ENCODE peak calls at places on chromosomes 12 and 14, in four cellular contexts. One of them, this sample, is unnamed.

GRCh38 chr12:111757361-111758119 is 9.2 kb upstream of the ALDH2 start:
- DNase-seq in fibroblast of mammary gland: peak; percentile 33
- DNase-seq in BJ: no peak
- DNase-seq in AG04449: no peak
- DNase-seq in this sample: peak; percentile 64

GRCh38 chr12:57237653-57237951 is 8.1 kb downstream of the SHMT2 start:
- DNase-seq in fibroblast of mammary gland: no peak
- DNase-seq in BJ: no peak
- DNase-seq in AG04449: no peak
- DNase-seq in this sample: no peak

GRCh38 chr12:113154351-113154973 is 4.9 kb downstream of the CFAP73 start:
- DNase-seq in fibroblast of mammary gland: peak; percentile 12
- DNase-seq in BJ: no peak
- DNase-seq in AG04449: no peak
- DNase-seq in this sample: no peak

GRCh38 chr12:105331805-105332251 is 1.3 kb downstream of the C12orf75 start:
- DNase-seq in fibroblast of mammary gland: no peak
- DNase-seq in BJ: no peak
- DNase-seq in AG04449: no peak
- DNase-seq in this sample: no peak

GRCh38 chr12:31589582-31589895 is 1.4 kb downstream of the DENND5B start:
- DNase-seq in fibroblast of mammary gland: no peak
- DNase-seq in BJ: no peak
- DNase-seq in AG04449: no peak
- DNase-seq in this sample: no peak

GRCh38 chr12:54509660-54510059 is 12.1 kb downstream of the NCKAP1L start:
- DNase-seq in fibroblast of mammary gland: no peak
- DNase-seq in BJ: no peak
- DNase-seq in AG04449: no peak
- DNase-seq in this sample: no peak

GRCh38 chr12:66087365-66087943 is 43.1 kb downstream of the LLPH start:
- DNase-seq in fibroblast of mammary gland: peak; percentile 80
- DNase-seq in BJ: no peak
- DNase-seq in AG04449: no peak
- DNase-seq in this sample: peak; percentile 67

GRCh38 chr12:113409462-113410124 is 5.9 kb upstream of the SDS start:
- DNase-seq in fibroblast of mammary gland: no peak
- DNase-seq in BJ: no peak
- DNase-seq in AG04449: no peak
- DNase-seq in this sample: no peak

GRCh38 chr12:64142382-64142781 is 79.7 kb downstream of the KICS2 start:
- DNase-seq in fibroblast of mammary gland: no peak
- DNase-seq in BJ: no peak
- DNase-seq in AG04449: no peak
- DNase-seq in this sample: no peak

GRCh38 chr14:68495101-68495637 is 297.7 kb downstream of the ZFP36L1 start:
- DNase-seq in fibroblast of mammary gland: no peak
- DNase-seq in BJ: no peak
- DNase-seq in AG04449: no peak
- DNase-seq in this sample: no peak

GRCh38 chr12:107480836-107481608 is 204.6 kb upstream of the PWP1 start:
- DNase-seq in fibroblast of mammary gland: no peak
- DNase-seq in BJ: no peak
- DNase-seq in AG04449: no peak
- DNase-seq in this sample: no peak

GRCh38 chr14:74804219-74804825 is 41.2 kb downstream of the YLPM1 start:
- DNase-seq in fibroblast of mammary gland: peak; percentile 74
- DNase-seq in BJ: peak; percentile 13
- DNase-seq in AG04449: peak; percentile 9
- DNase-seq in this sample: peak; percentile 68

GRCh38 chr12:122571821-122572220 is 44.8 kb downstream of the KNTC1 start:
- DNase-seq in fibroblast of mammary gland: no peak
- DNase-seq in BJ: no peak
- DNase-seq in AG04449: no peak
- DNase-seq in this sample: no peak

GRCh38 chr12:4506870-4507269 is 31.8 kb upstream of the RAD51AP1 start:
- DNase-seq in fibroblast of mammary gland: peak; percentile 73
- DNase-seq in BJ: peak; percentile 30
- DNase-seq in AG04449: peak; percentile 63
- DNase-seq in this sample: peak; percentile 60

GRCh38 chr12:49093746-49094103 is 876 bp downstream of the DHH start:
- DNase-seq in fibroblast of mammary gland: no peak
- DNase-seq in BJ: no peak
- DNase-seq in AG04449: no peak
- DNase-seq in this sample: no peak

GRCh38 chr12:65566776-65567175 is 257.5 kb upstream of the HMGA2 start:
- DNase-seq in fibroblast of mammary gland: no peak
- DNase-seq in BJ: peak; percentile 8
- DNase-seq in AG04449: no peak
- DNase-seq in this sample: no peak

GRCh38 chr12:49662998-49663843 is 39.9 kb downstream of the PRPF40B start:
- DNase-seq in fibroblast of mammary gland: peak; percentile 86
- DNase-seq in BJ: peak; percentile 39
- DNase-seq in AG04449: no peak
- DNase-seq in this sample: no peak

GRCh38 chr12:82688035-82688501 is 1.4 kb downstream of the TMTC2 start:
- DNase-seq in fibroblast of mammary gland: peak; percentile 15
- DNase-seq in BJ: no peak
- DNase-seq in AG04449: no peak
- DNase-seq in this sample: no peak

GRCh38 chr14:21825147-21825743 is 151.6 kb upstream of the OR4E1 start:
- DNase-seq in fibroblast of mammary gland: peak; percentile 11
- DNase-seq in BJ: no peak
- DNase-seq in AG04449: no peak
- DNase-seq in this sample: no peak

GRCh38 chr14:20327005-20327869 is 5.8 kb downstream of the CCNB1IP1 start:
- DNase-seq in fibroblast of mammary gland: peak; percentile 83
- DNase-seq in BJ: no peak
- DNase-seq in AG04449: no peak
- DNase-seq in this sample: peak; percentile 42

GRCh38 chr12:122203301-122203967 is at the start of gene B3GNT4:
- DNase-seq in fibroblast of mammary gland: peak; percentile 40
- DNase-seq in BJ: no peak
- DNase-seq in AG04449: no peak
- DNase-seq in this sample: no peak

GRCh38 chr12:109888179-109889020 is 8.1 kb upstream of the GLTP start:
- DNase-seq in fibroblast of mammary gland: peak; percentile 98
- DNase-seq in BJ: peak; percentile 96
- DNase-seq in AG04449: peak; percentile 86
- DNase-seq in this sample: no peak

GRCh38 chr14:37890095-37890494 is 294.7 kb downstream of the TTC6 start:
- DNase-seq in fibroblast of mammary gland: no peak
- DNase-seq in BJ: no peak
- DNase-seq in AG04449: no peak
- DNase-seq in this sample: no peak

GRCh38 chr14:24859559-24859958 is 190.4 kb downstream of the STXBP6 start:
- DNase-seq in fibroblast of mammary gland: no peak
- DNase-seq in BJ: no peak
- DNase-seq in AG04449: no peak
- DNase-seq in this sample: no peak

GRCh38 chr12:65585648-65586420 is 238.4 kb upstream of the HMGA2 start:
- DNase-seq in fibroblast of mammary gland: no peak
- DNase-seq in BJ: no peak
- DNase-seq in AG04449: no peak
- DNase-seq in this sample: no peak

GRCh38 chr14:75244121-75244520 is 34.5 kb upstream of the FOS start:
- DNase-seq in fibroblast of mammary gland: no peak
- DNase-seq in BJ: no peak
- DNase-seq in AG04449: no peak
- DNase-seq in this sample: no peak

DNA sequence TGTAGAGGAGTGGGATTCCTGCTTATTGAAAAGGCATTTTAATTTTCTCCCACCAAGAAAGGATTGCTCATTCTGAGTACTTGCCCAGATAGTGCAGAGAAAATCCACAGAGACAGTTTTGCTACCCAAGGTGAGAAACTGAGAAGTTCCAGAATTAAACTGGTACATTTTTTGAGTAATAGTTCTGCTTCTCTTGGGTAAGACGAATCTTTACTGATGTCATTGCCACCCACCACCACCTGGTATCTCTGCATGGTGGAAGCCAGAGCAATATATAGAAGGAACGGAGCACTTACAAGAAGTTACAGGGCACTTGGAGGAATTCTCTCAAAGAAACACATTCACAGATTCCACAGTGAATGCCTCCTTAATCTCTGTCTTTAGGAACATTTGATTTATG is 20.7 kb upstream of the FRMD6 start:
- DNase-seq in fibroblast of mammary gland: no peak
- DNase-seq in BJ: no peak
- DNase-seq in AG04449: no peak
- DNase-seq in this sample: no peak
- TF ChIP-seq CTCF in fibroblast of mammary gland: no peak
- TF ChIP-seq CTCF in BJ: no peak
- TF ChIP-seq CTCF in AG04449: no peak
- TF ChIP-seq CTCF in this sample: no peak

GRCh38 chr12:6522193-6522592 is 12.1 kb upstream of the GAPDH start:
- DNase-seq in fibroblast of mammary gland: no peak
- DNase-seq in BJ: no peak
- DNase-seq in AG04449: no peak
- DNase-seq in this sample: no peak
- H3K4me3 ChIP-seq in fibroblast of mammary gland: no peak overlapping the region
- H3K4me3 ChIP-seq in BJ: no peak overlapping the region
- H3K4me3 ChIP-seq in AG04449: no peak overlapping the region
- H3K4me3 ChIP-seq in this sample: no peak overlapping the region

GRCh38 chr14:23631234-23631633 is 4.9 kb upstream of the DHRS2 start:
- DNase-seq in fibroblast of mammary gland: no peak
- DNase-seq in BJ: no peak
- DNase-seq in AG04449: no peak
- DNase-seq in this sample: no peak

GRCh38 chr14:23632461-23633159 is 3.6 kb upstream of the DHRS2 start:
- DNase-seq in fibroblast of mammary gland: no peak
- DNase-seq in BJ: no peak
- DNase-seq in AG04449: no peak
- DNase-seq in this sample: no peak

GRCh38 chr14:23630687-23631086 is 5.5 kb upstream of the DHRS2 start:
- DNase-seq in fibroblast of mammary gland: no peak
- DNase-seq in BJ: no peak
- DNase-seq in AG04449: no peak
- DNase-seq in this sample: no peak

GRCh38 chr14:23631702-23632460 is 4.3 kb upstream of the DHRS2 start:
- DNase-seq in fibroblast of mammary gland: peak; percentile 76
- DNase-seq in BJ: no peak
- DNase-seq in AG04449: peak; percentile 38
- DNase-seq in this sample: peak; percentile 41

GRCh38 chr14:23633160-23633701 is 2.9 kb upstream of the DHRS2 start:
- DNase-seq in fibroblast of mammary gland: no peak
- DNase-seq in BJ: no peak
- DNase-seq in AG04449: no peak
- DNase-seq in this sample: no peak
- TF ChIP-seq CTCF in fibroblast of mammary gland: no peak
- TF ChIP-seq CTCF in BJ: no peak
- TF ChIP-seq CTCF in AG04449: peak; percentile 9
- TF ChIP-seq CTCF in this sample: peak; percentile 7

GRCh38 chr14:76763362-76764041 is 2.2 kb downstream of the VASH1 start:
- DNase-seq in fibroblast of mammary gland: peak; percentile 53
- DNase-seq in BJ: no peak
- DNase-seq in AG04449: no peak
- DNase-seq in this sample: no peak
- H3K4me3 ChIP-seq in fibroblast of mammary gland: no peak overlapping the region
- H3K4me3 ChIP-seq in BJ: no peak overlapping the region
- H3K4me3 ChIP-seq in AG04449: no peak overlapping the region
- H3K4me3 ChIP-seq in this sample: no peak overlapping the region